ENCODE peak calls at places on chromosomes 1 and 21, in ten cellular contexts. One of them, this sample, is unnamed.

GRCh38 chr1:93773049-93773838 is 91.6 kb upstream of the BCAR3 start:
- DNase-seq in endodermal cell: peak
- DNase-seq in T-cell: no peak
- DNase-seq in non-pigmented ciliary epithelial cell: no peak
- DNase-seq in effector CD4-positive, alpha-beta T cell: no peak
- DNase-seq in HCEC 1CT: no peak
- DNase-seq in body of pancreas: no peak
- DNase-seq in RCC 7860: no peak
- DNase-seq in ACHN: no peak
- DNase-seq in naive thymus-derived CD8-positive, alpha-beta T cell: no peak
- DNase-seq in this sample: no peak

GRCh38 chr1:93874025-93874651 is 4.9 kb downstream of the DNTTIP2 start:
- DNase-seq in endodermal cell: no peak
- DNase-seq in T-cell: no peak
- DNase-seq in non-pigmented ciliary epithelial cell: no peak
- DNase-seq in effector CD4-positive, alpha-beta T cell: no peak
- DNase-seq in HCEC 1CT: peak
- DNase-seq in body of pancreas: no peak
- DNase-seq in RCC 7860: peak
- DNase-seq in ACHN: no peak
- DNase-seq in naive thymus-derived CD8-positive, alpha-beta T cell: peak
- DNase-seq in this sample: no peak

GRCh38 chr1:90721210-90722194 is 4.4 kb upstream of the BARHL2 start:
- DNase-seq in endodermal cell: peak
- DNase-seq in T-cell: no peak
- DNase-seq in non-pigmented ciliary epithelial cell: no peak
- DNase-seq in effector CD4-positive, alpha-beta T cell: no peak
- DNase-seq in HCEC 1CT: peak
- DNase-seq in body of pancreas: no peak
- DNase-seq in RCC 7860: peak
- DNase-seq in ACHN: peak
- DNase-seq in naive thymus-derived CD8-positive, alpha-beta T cell: no peak
- DNase-seq in this sample: no peak

GRCh38 chr1:116934586-116935207 is 25.0 kb downstream of the PTGFRN start:
- DNase-seq in endodermal cell: peak
- DNase-seq in T-cell: no peak
- DNase-seq in non-pigmented ciliary epithelial cell: no peak
- DNase-seq in effector CD4-positive, alpha-beta T cell: no peak
- DNase-seq in HCEC 1CT: no peak
- DNase-seq in body of pancreas: no peak
- DNase-seq in RCC 7860: no peak
- DNase-seq in ACHN: peak
- DNase-seq in naive thymus-derived CD8-positive, alpha-beta T cell: peak
- DNase-seq in this sample: no peak

GRCh38 chr1:246008256-246008901 is 498.7 kb downstream of the SMYD3 start:
- DNase-seq in endodermal cell: no peak
- DNase-seq in T-cell: no peak
- DNase-seq in non-pigmented ciliary epithelial cell: no peak
- DNase-seq in effector CD4-positive, alpha-beta T cell: no peak
- DNase-seq in HCEC 1CT: no peak
- DNase-seq in body of pancreas: no peak
- DNase-seq in RCC 7860: no peak
- DNase-seq in ACHN: no peak
- DNase-seq in naive thymus-derived CD8-positive, alpha-beta T cell: no peak
- DNase-seq in this sample: no peak

GRCh38 chr1:200982071-200982945 is 41.2 kb downstream of the KIF21B start:
- DNase-seq in endodermal cell: no peak
- DNase-seq in T-cell: no peak
- DNase-seq in non-pigmented ciliary epithelial cell: no peak
- DNase-seq in effector CD4-positive, alpha-beta T cell: no peak
- DNase-seq in HCEC 1CT: no peak
- DNase-seq in body of pancreas: no peak
- DNase-seq in RCC 7860: no peak
- DNase-seq in ACHN: no peak
- DNase-seq in naive thymus-derived CD8-positive, alpha-beta T cell: no peak
- DNase-seq in this sample: no peak

GRCh38 chr1:201696217-201696761 is 132.7 kb upstream of the IPO9 start:
- DNase-seq in endodermal cell: no peak
- DNase-seq in T-cell: no peak
- DNase-seq in non-pigmented ciliary epithelial cell: no peak
- DNase-seq in effector CD4-positive, alpha-beta T cell: no peak
- DNase-seq in HCEC 1CT: peak
- DNase-seq in body of pancreas: peak
- DNase-seq in RCC 7860: peak
- DNase-seq in ACHN: peak
- DNase-seq in naive thymus-derived CD8-positive, alpha-beta T cell: no peak
- DNase-seq in this sample: no peak

GRCh38 chr21:41774467-41775151 is 7.8 kb upstream of the RIPK4 start:
- DNase-seq in endodermal cell: no peak
- DNase-seq in T-cell: no peak
- DNase-seq in non-pigmented ciliary epithelial cell: no peak
- DNase-seq in effector CD4-positive, alpha-beta T cell: no peak
- DNase-seq in HCEC 1CT: no peak
- DNase-seq in body of pancreas: no peak
- DNase-seq in RCC 7860: no peak
- DNase-seq in ACHN: no peak
- DNase-seq in naive thymus-derived CD8-positive, alpha-beta T cell: no peak
- DNase-seq in this sample: no peak

GRCh38 chr1:228122921-228123441 is 13.9 kb upstream of the MRPL55 start:
- DNase-seq in endodermal cell: no peak
- DNase-seq in T-cell: no peak
- DNase-seq in non-pigmented ciliary epithelial cell: no peak
- DNase-seq in effector CD4-positive, alpha-beta T cell: no peak
- DNase-seq in HCEC 1CT: no peak
- DNase-seq in body of pancreas: no peak
- DNase-seq in RCC 7860: no peak
- DNase-seq in ACHN: no peak
- DNase-seq in naive thymus-derived CD8-positive, alpha-beta T cell: no peak
- DNase-seq in this sample: no peak

This sample was measured in activated effector memory CD4-positive, alpha-beta T cell treated with Interleukin-2 at 50 U/mL for 16 hours.